ENCODE peak calls at places on chromosomes 13 and 19, in five cellular contexts. U, C, G, R and V are unnamed samples.

GRCh38 chr13:113875429-113875815 is 11.5 kb upstream of the GAS6 start:
- DNase-seq in U (no peak), C (no peak), G (no peak), R (no peak), V (no peak)

GRCh38 chr19:16608290-16608704 is 19.7 kb downstream of the MED26 start:
- DNase-seq in U (no peak), C (no peak), G (no peak), R (no peak), V (no peak)

GRCh38 chr13:59346861-59347470 is 816.8 kb downstream of the DIAPH3 start:
- DNase-seq in U (no peak), C (no peak), G (no peak), R (no peak), V (no peak)

GRCh38 chr19:17183271-17183757 is 31.8 kb upstream of the USE1 start:
- DNase-seq in U (no peak), C (peak), G (no peak), R (peak), V (peak)

GRCh38 chr19:46890423-46891170 is 29.8 kb downstream of the ARHGAP35 start:
- DNase-seq in U (no peak), C (no peak), G (no peak), R (no peak), V (no peak)

GRCh38 chr19:7658219-7658686 is 10.6 kb upstream of the RETN start:
- DNase-seq in U (no peak), C (peak), G (no peak), R (peak), V (peak)

GRCh38 chr13:28805193-28805819 is 14.8 kb upstream of the MTUS2 start:
- DNase-seq in U (peak), C (peak), G (no peak), R (no peak), V (peak)

GRCh38 chr19:49335071-49335783 is at the start of gene CD37:
- DNase-seq in U (no peak), C (peak), G (no peak), R (peak), V (peak)

GRCh38 chr19:47778954-47779351 is 450 bp downstream of the SELENOW start:
- DNase-seq in U (no peak), C (peak), G (no peak), R (no peak), V (peak)

GRCh38 chr19:38543807-38544568 is 73.8 kb downstream of the MAP4K1 start:
- DNase-seq in U (no peak), C (peak), G (peak), R (no peak), V (peak)

GRCh38 chr19:38862321-38863059 is 12.7 kb upstream of the HNRNPL start:
- DNase-seq in U (no peak), C (no peak), G (peak), R (no peak), V (no peak)

GRCh38 chr13:80877209-80877943 is 536.5 kb upstream of the SPRY2 start:
- DNase-seq in U (no peak), C (no peak), G (no peak), R (no peak), V (no peak)

GRCh38 chr19:612941-613340 is 20.4 kb downstream of the POLRMT start:
- DNase-seq in U (no peak), C (no peak), G (no peak), R (no peak), V (no peak)

GRCh38 chr13:113860579-113861432 is 3.1 kb downstream of the GAS6 start:
- DNase-seq in U (no peak), C (no peak), G (no peak), R (no peak), V (no peak)

GRCh38 chr19:18762125-18763023 is 28.7 kb downstream of the COMP start:
- DNase-seq in U (no peak), C (no peak), G (peak), R (no peak), V (no peak)

GRCh38 chr13:28012896-28013295 is 24.4 kb upstream of the URAD start:
- DNase-seq in U (no peak), C (no peak), G (no peak), R (no peak), V (no peak)

GRCh38 chr13:27556109-27556508 is 64.2 kb downstream of the LNX2 start:
- DNase-seq in U (no peak), C (no peak), G (no peak), R (no peak), V (no peak)

GRCh38 chr19:30158893-30159245 is 213.3 kb upstream of the ZNF536 start:
- DNase-seq in U (no peak), C (no peak), G (no peak), R (no peak), V (no peak)

GRCh38 chr13:23750383-23751121 is 138.6 kb downstream of the MIPEP start:
- DNase-seq in U (no peak), C (peak), G (no peak), R (no peak), V (peak)

GRCh38 chr19:11092181-11092538 is 2.9 kb downstream of the LDLR start:
- DNase-seq in U (no peak), C (no peak), G (no peak), R (peak), V (peak)

GRCh38 chr13:41145136-41145908 is 12.7 kb upstream of the KBTBD6 start:
- DNase-seq in U (no peak), C (no peak), G (no peak), R (no peak), V (no peak)

GRCh38 chr13:33099860-33100259 is 83.6 kb downstream of the KL start:
- DNase-seq in U (no peak), C (no peak), G (no peak), R (no peak), V (no peak)

GRCh38 chr19:46639356-46640061 is 3.5 kb upstream of the GNG8 start:
- DNase-seq in U (peak), C (peak), G (no peak), R (no peak), V (peak)

GRCh38 chr19:8905342-8905741 is 73.2 kb downstream of the MBD3L1 start:
- DNase-seq in U (no peak), C (no peak), G (no peak), R (no peak), V (no peak)

GRCh38 chr19:18676692-18677091 is 6.8 kb upstream of the CRTC1 start:
- DNase-seq in U (no peak), C (no peak), G (no peak), R (no peak), V (no peak)

GRCh38 chr19:6108721-6109633 is 1.3 kb downstream of the RFX2 start:
- DNase-seq in U (peak), C (peak), G (peak), R (peak), V (peak)

GRCh38 chr19:14821958-14822357 is 13.0 kb downstream of the OR7A5 start:
- DNase-seq in U (no peak), C (no peak), G (no peak), R (no peak), V (no peak)

GRCh38 chr13:114095486-114095885 is 36.9 kb downstream of the RASA3 start:
- DNase-seq in U (no peak), C (no peak), G (no peak), R (no peak), V (no peak)

GRCh38 chr19:37983916-37984315 is 76.9 kb downstream of the SIPA1L3 start:
- DNase-seq in U (no peak), C (no peak), G (no peak), R (no peak), V (no peak)

GRCh38 chr19:56837492-56837891 is 3.0 kb downstream of the PEG3 start:
- DNase-seq in U (no peak), C (no peak), G (no peak), R (no peak), V (no peak)

GRCh38 chr13:89695343-89696257 is 1651.9 kb upstream of the MIR17HG start:
- DNase-seq in U (peak), C (peak), G (no peak), R (no peak), V (peak)

GRCh38 chr19:29964171-29964570 is 22.1 kb downstream of the URI1 start:
- DNase-seq in U (no peak), C (no peak), G (no peak), R (no peak), V (no peak)

GRCh38 chr19:19372656-19373416 is 32.6 kb upstream of the GATAD2A start:
- DNase-seq in U (no peak), C (peak), G (peak), R (no peak), V (peak)

GRCh38 chr19:40216777-40217026 is 1.5 kb downstream of the TTC9B start:
- DNase-seq in U (no peak), C (no peak), G (no peak), R (no peak), V (peak)

GRCh38 chr19:46288896-46289588 is 7.8 kb upstream of the HIF3A start:
- DNase-seq in U (no peak), C (no peak), G (no peak), R (no peak), V (no peak)

GRCh38 chr13:31225180-31225579 is 25.4 kb downstream of the B3GLCT start:
- DNase-seq in U (no peak), C (no peak), G (no peak), R (no peak), V (no peak)

GRCh38 chr13:111610077-111610476 is 289.6 kb downstream of the TEX29 start:
- DNase-seq in U (no peak), C (no peak), G (peak), R (no peak), V (no peak)

GRCh38 chr19:34171539-34171876 is 796 bp upstream of the LSM14A start:
- DNase-seq in U (peak), C (peak), G (no peak), R (no peak), V (peak)